ENCODE peak calls at places on chromosomes 5 and 9, in four cellular contexts. W, M, K and Q are unnamed samples.

GRCh38 chr5:31427013-31427783 is 104.7 kb downstream of the DROSHA start:
- DNase-seq in M (peak; percentile 25), K (no peak), W (no peak), Q (no peak)

GRCh38 chr5:76256116-76256889 is 146.8 kb upstream of the IQGAP2 start:
- DNase-seq in W (peak; percentile 85), K (peak; percentile 69), M (peak; percentile 65), Q (no peak)

GRCh38 chr9:112755675-112756074 is 5.1 kb downstream of the SNX30 start:
- DNase-seq in K (peak; percentile 39), W (no peak), M (no peak), Q (no peak)

GRCh38 chr9:111731916-111732315 is 62.8 kb downstream of the SHOC1 start:
- DNase-seq in W (no peak), M (no peak), K (no peak), Q (no peak)

GRCh38 chr9:134356496-134357470 is 30.5 kb downstream of the RXRA start:
- DNase-seq in K (peak; percentile 73), W (no peak), M (no peak), Q (no peak)

GRCh38 chr9:89422151-89422918 is 75.6 kb downstream of the SEMA4D start:
- DNase-seq in M (no peak), K (no peak), W (no peak), Q (no peak)

GRCh38 chr5:135842737-135843136 is 8.3 kb downstream of the SLC25A48 start:
- DNase-seq in M (no peak), W (no peak), K (no peak), Q (no peak)

GRCh38 chr5:129609710-129610109 is 138.2 kb upstream of the MINAR2 start:
- DNase-seq in K (no peak), M (no peak), W (no peak), Q (no peak)

GRCh38 chr5:132265336-132266030 is 8.0 kb downstream of the PDLIM4 start:
- DNase-seq in M (peak; percentile 33), W (no peak), K (peak; percentile 79), Q (peak; percentile 93)

GRCh38 chr5:139893873-139894272 is 98.3 kb downstream of the PSD2 start:
- DNase-seq in K (no peak), W (no peak), M (no peak), Q (no peak)

GRCh38 chr9:128153947-128154695 is 4.9 kb downstream of the LCN2 start:
- DNase-seq in K (no peak), M (no peak), W (no peak), Q (no peak)

GRCh38 chr5:119273391-119273839 is 82.4 kb upstream of the TNFAIP8 start:
- DNase-seq in M (no peak), W (no peak), K (no peak), Q (no peak)

GRCh38 chr9:752201-752600 is 89.3 kb upstream of the DMRT1 start:
- DNase-seq in M (no peak), W (no peak), K (no peak), Q (peak; percentile 60)

GRCh38 chr5:97231025-97231636 is 48.1 kb upstream of the RIOK2 start:
- DNase-seq in M (peak; percentile 47), W (peak; percentile 72), K (peak; percentile 50), Q (peak; percentile 41)

GRCh38 chr9:120914410-120914809 is 12.2 kb downstream of the TRAF1 start:
- DNase-seq in M (peak; percentile 65), W (no peak), K (no peak), Q (no peak)

GRCh38 chr5:141250576-141250975 is 5.4 kb downstream of the PCDHB15 start:
- DNase-seq in K (no peak), M (no peak), W (no peak), Q (no peak)

GRCh38 chr9:110049699-110050450 is 158.1 kb downstream of the C9orf152 start:
- DNase-seq in W (peak; percentile 44), M (peak; percentile 33), K (peak; percentile 41), Q (no peak)

GRCh38 chr5:172322028-172322965 is 38.7 kb upstream of the UBTD2 start:
- DNase-seq in M (no peak), W (no peak), K (no peak), Q (no peak)

GRCh38 chr5:91957671-91958070 is 574.6 kb upstream of the ARRDC3 start:
- DNase-seq in M (no peak), K (no peak), W (no peak), Q (no peak)

GRCh38 chr5:56026863-56027300 is 32.1 kb upstream of the IL6ST start:
- DNase-seq in W (no peak), M (no peak), K (no peak), Q (no peak)

GRCh38 chr5:9168791-9169611 is 376.9 kb downstream of the SEMA5A start:
- DNase-seq in W (no peak), K (no peak), M (no peak), Q (no peak)

GRCh38 chr9:61668846-61669245 is 479.0 kb downstream of the SPATA31A7 start:
- DNase-seq in M (no peak), W (no peak), K (no peak), Q (no peak)

GRCh38 chr9:116193636-116194035 is 40.0 kb downstream of the PAPPA start:
- DNase-seq in W (no peak), K (no peak), M (no peak), Q (peak; percentile 18)

GRCh38 chr5:42612997-42613396 is 143.6 kb upstream of the CCDC152 start:
- DNase-seq in M (no peak), K (no peak), W (no peak), Q (no peak)

GRCh38 chr5:34534237-34535108 is 121.7 kb upstream of the RAI14 start:
- DNase-seq in M (no peak), W (no peak), K (no peak), Q (peak; percentile 45)

GRCh38 chr9:29976981-29977380 is 2403.7 kb upstream of the C9orf72 start:
- DNase-seq in K (no peak), W (no peak), M (no peak), Q (no peak)

GRCh38 chr5:77852514-77853352 is 76.6 kb upstream of the TBCA start:
- DNase-seq in K (peak; percentile 58), W (peak; percentile 85), M (peak; percentile 69), Q (peak; percentile 74)

GRCh38 chr9:23747088-23747748 is 78.8 kb downstream of the ELAVL2 start:
- DNase-seq in K (no peak), W (no peak), M (no peak), Q (no peak)

GRCh38 chr9:96853711-96854072 is 622 bp downstream of the ZNF782 start:
- DNase-seq in M (no peak), W (no peak), K (no peak), Q (peak; percentile 5)

GRCh38 chr5:168818586-168818985 is 239.4 kb upstream of the PANK3 start:
- DNase-seq in M (no peak), K (no peak), W (peak; percentile 69), Q (no peak)

GRCh38 chr5:140041492-140042421 is 1.3 kb downstream of the NRG2 start:
- DNase-seq in W (peak; percentile 65), K (peak; percentile 22), M (peak; percentile 86), Q (no peak)

GRCh38 chr5:88671808-88672499 is 211.0 kb downstream of the MEF2C start:
- DNase-seq in M (no peak), W (no peak), K (no peak), Q (no peak)

GRCh38 chr5:172806897-172807672 is 27.0 kb upstream of the ERGIC1 start:
- DNase-seq in K (peak; percentile 96), W (peak; percentile 53), M (peak; percentile 92), Q (peak; percentile 87)

DNA sequence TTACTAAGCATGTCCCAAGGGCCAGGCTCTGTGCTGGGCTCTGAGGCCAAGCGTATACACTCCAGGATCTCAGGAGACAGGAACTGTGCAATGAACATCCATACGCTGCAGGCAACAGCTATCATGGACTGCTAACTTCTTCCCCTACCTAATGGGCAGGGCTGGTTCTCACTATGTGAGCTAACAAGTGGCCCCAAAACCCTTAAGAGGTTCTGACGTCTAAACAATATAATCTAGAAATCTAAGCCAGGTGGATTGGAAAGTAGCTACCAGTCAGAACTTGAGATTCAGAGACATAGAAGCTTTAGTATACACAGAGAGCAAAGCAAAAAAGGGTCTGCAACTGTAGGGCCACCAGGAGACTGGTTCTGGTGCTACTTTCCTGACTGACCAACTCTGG is 27.6 kb downstream of the ABCA1 start:
- DNase-seq in W (no peak), M (no peak), K (no peak), Q (no peak)
- H3K36me3 ChIP-seq in W (no peaks in the 10 kb centered on the region), M (peaks cover 29% of the 10 kb centered on the region), K (no peaks in the 10 kb centered on the region), Q (peaks cover 2% of the 10 kb centered on the region)

DNA sequence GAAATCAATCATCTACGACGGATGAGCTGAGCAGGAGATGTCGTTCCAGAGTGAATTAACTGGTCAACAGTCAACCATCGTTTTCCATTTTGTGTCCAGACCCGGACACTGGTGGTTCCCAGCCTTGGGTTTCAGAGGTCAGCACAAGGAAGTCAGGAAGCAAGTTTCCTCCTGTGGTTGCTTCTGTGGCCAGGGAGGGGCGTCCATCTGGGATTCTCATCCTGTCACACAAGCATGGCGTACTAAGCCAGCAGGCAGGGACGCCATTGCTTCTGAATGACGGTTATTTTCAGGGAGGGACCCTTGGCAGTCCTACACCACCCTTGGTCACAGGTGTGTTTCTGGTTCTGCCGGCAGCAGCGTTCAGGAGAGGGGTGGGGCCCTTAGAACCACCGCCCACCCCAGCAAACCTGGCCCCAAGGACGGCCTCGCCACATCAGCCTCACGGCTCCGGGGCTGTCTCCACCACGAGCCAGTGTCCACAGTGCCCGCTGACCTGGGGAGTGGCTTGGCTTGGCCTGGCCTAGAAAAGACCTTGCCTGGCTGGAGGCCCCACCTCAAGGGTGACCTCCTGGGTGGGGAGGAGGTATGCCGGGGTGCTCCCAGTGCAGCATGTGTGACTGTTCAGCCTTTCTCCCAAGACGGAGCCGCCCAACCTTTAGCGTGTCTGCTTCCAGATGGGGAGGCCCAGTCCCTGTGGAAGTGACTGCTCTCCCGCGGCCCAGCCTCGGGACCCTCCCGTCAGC is 25.2 kb downstream of the NDUFS6 start:
- DNase-seq in W (no peak), K (no peak), M (no peak), Q (no peak)
- H3K36me3 ChIP-seq in W (peaks cover 12% of the 10 kb centered on the region), K (no peaks in the 10 kb centered on the region), M (no peaks in the 10 kb centered on the region), Q (peaks cover 24% of the 10 kb centered on the region)

GRCh38 chr9:135506327-135507103 is 6.0 kb downstream of the MRPS2 start:
- DNase-seq in K (no peak), W (no peak), M (no peak), Q (no peak)
- H3K36me3 ChIP-seq in K (no peaks in the 10 kb centered on the region), W (peaks cover 11% of the 10 kb centered on the region), M (peaks cover 26% of the 10 kb centered on the region), Q (peaks cover 38% of the 10 kb centered on the region)

GRCh38 chr9:137176302-137177182 is 4.7 kb upstream of the TMEM210 start:
- DNase-seq in K (peak; percentile 51), M (no peak), W (peak; percentile 54), Q (no peak)

GRCh38 chr9:137179761-137180160 is 7.9 kb upstream of the TMEM210 start:
- DNase-seq in W (no peak), M (no peak), K (no peak), Q (no peak)

GRCh38 chr9:137180491-137180890 is 7.9 kb downstream of the ANAPC2 start:
- DNase-seq in K (no peak), M (no peak), W (no peak), Q (no peak)

GRCh38 chr9:137178939-137179630 is 7.2 kb upstream of the TMEM210 start:
- DNase-seq in W (no peak), M (no peak), K (no peak), Q (no peak)

DNA sequence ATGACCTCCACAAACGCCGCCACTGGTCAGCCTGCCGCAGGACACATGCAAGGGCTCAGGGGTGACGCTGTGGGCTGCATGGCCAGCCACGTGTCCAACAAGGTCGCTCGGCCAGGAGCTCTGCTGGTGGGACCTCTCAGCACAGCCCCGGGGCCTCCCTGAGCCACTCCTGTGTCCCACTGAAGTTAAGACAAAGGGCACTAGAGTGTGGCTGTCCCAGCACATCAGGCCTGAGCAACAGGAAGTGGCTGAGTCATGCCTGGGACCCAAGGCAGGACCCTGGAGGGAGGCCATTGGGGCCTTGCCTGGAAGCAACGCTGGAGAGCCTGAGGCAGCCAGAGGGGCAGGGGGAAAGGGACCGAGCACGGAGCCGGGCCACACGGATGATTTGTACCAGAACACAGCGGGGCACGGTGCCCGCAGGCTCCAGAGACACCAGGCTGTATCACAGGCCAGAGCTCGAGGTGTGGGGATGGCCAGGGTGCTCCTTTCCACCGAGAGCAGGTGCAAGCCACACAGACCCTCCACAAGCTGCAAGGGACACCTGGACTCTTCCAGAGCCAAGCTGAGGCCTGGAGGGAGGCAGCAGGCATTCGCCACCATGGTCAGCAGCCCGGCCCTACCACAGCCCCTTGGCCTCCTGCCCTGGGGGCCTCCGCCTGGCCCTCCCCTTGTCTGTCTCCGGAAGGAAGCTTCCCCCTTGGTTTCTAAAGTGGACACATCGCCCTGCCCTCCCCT is 6.5 kb upstream of the TMEM210 start:
- DNase-seq in K (no peak), W (no peak), M (no peak), Q (no peak)
- H3K36me3 ChIP-seq in K (no peaks in the 10 kb centered on the region), W (peaks cover 15% of the 10 kb centered on the region), M (peaks cover 41% of the 10 kb centered on the region), Q (peaks cover 38% of the 10 kb centered on the region)